ENCODE peak calls at places on chromosomes 13 and 19, in seven cellular contexts. K is neuronal stem cell; N is stimulated activated CD4-positive, alpha-beta T cell treated with anti-CD3 and anti-CD28 coated beads, Interleukin-4, amount 100 ng/mL, for 4 hours; I is NCI-H1092; X is MG63; J is pons; B is T-cell. G is an unnamed sample.

GRCh38 chr13:18993884-18994660 is 187.6 kb downstream of the TUBA3C start:
- DNase-seq in I (no peak), N (no peak), J (no peak), K (no peak), X (peak; percentile 49), B (no peak), G (no peak)

GRCh38 chr13:99895428-99895998 is 76.1 kb downstream of the ZIC5 start:
- DNase-seq in K (no peak), X (no peak), N (peak; percentile 5), J (no peak), B (no peak), I (no peak), G (no peak)

GRCh38 chr13:60787083-60787482 is 390.1 kb downstream of the TDRD3 start:
- DNase-seq in B (no peak), X (no peak), J (no peak), I (no peak), K (no peak), N (no peak), G (no peak)

GRCh38 chr13:26829716-26830115 is 69.1 kb upstream of the GPR12 start:
- DNase-seq in J (no peak), X (no peak), B (no peak), K (no peak), I (no peak), N (no peak), G (no peak)

GRCh38 chr13:24220086-24220703 is 59.7 kb downstream of the SPATA13 start:
- DNase-seq in J (peak; percentile 98), X (peak; percentile 16), N (no peak), K (peak; percentile 78), I (peak; percentile 74), B (peak; percentile 48), G (peak; percentile 85)

GRCh38 chr13:78589206-78589605 is 14.1 kb downstream of the POU4F1 start:
- DNase-seq in N (no peak), J (no peak), B (no peak), X (peak; percentile 44), K (peak; percentile 79), I (no peak), G (peak; percentile 17)

GRCh38 chr19:21335721-21336120 is 6.5 kb upstream of the ZNF708 start:
- DNase-seq in J (no peak), I (no peak), N (no peak), X (no peak), K (no peak), B (no peak), G (no peak)

GRCh38 chr19:35373492-35373891 is 2.6 kb downstream of the GPR42 start:
- DNase-seq in X (no peak), B (no peak), N (no peak), J (no peak), K (no peak), I (no peak), G (no peak)

GRCh38 chr13:96967248-96967745 is 27.0 kb downstream of the OXGR1 start:
- DNase-seq in X (peak; percentile 9), J (no peak), N (no peak), K (no peak), B (no peak), I (no peak), G (no peak)

GRCh38 chr19:14167594-14168138 is 31.3 kb upstream of the ASF1B start:
- DNase-seq in B (no peak), X (no peak), K (no peak), N (no peak), J (no peak), I (no peak), G (no peak)

GRCh38 chr19:46830864-46831263 is 19.8 kb downstream of the AP2S1 start:
- DNase-seq in X (no peak), B (no peak), K (no peak), J (no peak), I (no peak), N (no peak), G (no peak)

GRCh38 chr19:3451451-3451866 is 28.9 kb downstream of the SMIM24 start:
- DNase-seq in N (no peak), I (no peak), K (no peak), B (no peak), J (no peak), X (no peak), G (no peak)

GRCh38 chr13:113137656-113138292 is 15.2 kb downstream of the F10 start:
- DNase-seq in J (no peak), N (no peak), I (no peak), B (no peak), X (no peak), K (no peak), G (no peak)

GRCh38 chr13:50587839-50588373 is 255.6 kb downstream of the DLEU7 start:
- DNase-seq in N (no peak), J (no peak), K (no peak), I (no peak), X (no peak), B (no peak), G (peak; percentile 31)

GRCh38 chr13:113774177-113775107 is 15.4 kb downstream of the TMEM255B start:
- DNase-seq in K (no peak), N (no peak), B (no peak), J (no peak), X (peak; percentile 48), I (no peak), G (peak; percentile 25)

GRCh38 chr13:92804346-92804745 is 422.3 kb upstream of the GPC6 start:
- DNase-seq in X (peak; percentile 51), J (no peak), N (no peak), K (no peak), B (no peak), I (no peak), G (peak; percentile 35)

GRCh38 chr19:54458648-54459281 is 4.8 kb downstream of the LENG9 start:
- DNase-seq in X (no peak), J (no peak), I (no peak), N (no peak), K (no peak), B (no peak), G (no peak)